ENCODE peak calls at places on chromosomes 13 and 19, in five cellular contexts. One of them, this sample, is unnamed. For H3K36me3, the result is how much of the 10 kb centered on the place peaks cover.

GRCh38 chr13:67769987-67770341 is 539.8 kb upstream of the PCDH9 start:
- DNase-seq in GM23338: no peak
- DNase-seq in HCT116: no peak
- DNase-seq in K562: no peak
- DNase-seq in GM12878: no peak
- DNase-seq in this sample: no peak

GRCh38 chr19:291561-292280 is 518 bp upstream of the PLPP2 start:
- DNase-seq in GM23338: peak
- DNase-seq in HCT116: no peak
- DNase-seq in K562: no peak
- DNase-seq in GM12878: no peak
- DNase-seq in this sample: no peak

GRCh38 chr13:107574517-107575215 is 640.7 kb downstream of the LIG4 start:
- DNase-seq in GM23338: peak
- DNase-seq in HCT116: no peak
- DNase-seq in K562: no peak
- DNase-seq in GM12878: no peak
- DNase-seq in this sample: no peak

GRCh38 chr19:20351244-20351643 is 184.2 kb downstream of the ZNF486 start:
- DNase-seq in GM23338: no peak
- DNase-seq in HCT116: no peak
- DNase-seq in K562: no peak
- DNase-seq in GM12878: no peak
- DNase-seq in this sample: no peak

GRCh38 chr19:7736148-7736547 is 4.2 kb upstream of the CLEC4G start:
- DNase-seq in GM23338: no peak
- DNase-seq in HCT116: no peak
- DNase-seq in K562: no peak
- DNase-seq in GM12878: no peak
- DNase-seq in this sample: no peak

GRCh38 chr13:42649761-42650289 is 75.9 kb downstream of the TNFSF11 start:
- DNase-seq in GM23338: no peak
- DNase-seq in HCT116: no peak
- DNase-seq in K562: no peak
- DNase-seq in GM12878: no peak
- DNase-seq in this sample: no peak

GRCh38 chr13:46751811-46752635 is 44.9 kb downstream of the ESD start:
- DNase-seq in GM23338: peak
- DNase-seq in HCT116: no peak
- DNase-seq in K562: no peak
- DNase-seq in GM12878: peak
- DNase-seq in this sample: no peak

GRCh38 chr19:34428549-34429285 is 536 bp downstream of the UBA2 start:
- DNase-seq in GM23338: peak
- DNase-seq in HCT116: no peak
- DNase-seq in K562: peak
- DNase-seq in GM12878: no peak
- DNase-seq in this sample: no peak

GRCh38 chr19:1465191-1466016 is 13.6 kb downstream of the C19orf25 start:
- DNase-seq in GM23338: peak
- DNase-seq in HCT116: no peak
- DNase-seq in K562: no peak
- DNase-seq in GM12878: no peak
- DNase-seq in this sample: no peak

GRCh38 chr13:52356327-52356726 is 49.6 kb downstream of the THSD1 start:
- DNase-seq in GM23338: no peak
- DNase-seq in HCT116: no peak
- DNase-seq in K562: no peak
- DNase-seq in GM12878: no peak
- DNase-seq in this sample: no peak

GRCh38 chr19:5850189-5850588 is 1.1 kb downstream of the FUT3 start:
- DNase-seq in GM23338: no peak
- DNase-seq in HCT116: no peak
- DNase-seq in K562: no peak
- DNase-seq in GM12878: no peak
- DNase-seq in this sample: no peak

GRCh38 chr19:14561832-14562351 is 10.0 kb downstream of the NDUFB7 start:
- DNase-seq in GM23338: peak
- DNase-seq in HCT116: no peak
- DNase-seq in K562: no peak
- DNase-seq in GM12878: no peak
- DNase-seq in this sample: no peak

GRCh38 chr19:15640294-15640903 is at the start of gene CYP4F3:
- DNase-seq in GM23338: no peak
- DNase-seq in HCT116: peak
- DNase-seq in K562: peak
- DNase-seq in GM12878: no peak
- DNase-seq in this sample: no peak

GRCh38 chr19:30428281-30428680 is 56.1 kb downstream of the ZNF536 start:
- DNase-seq in GM23338: no peak
- DNase-seq in HCT116: no peak
- DNase-seq in K562: no peak
- DNase-seq in GM12878: no peak
- DNase-seq in this sample: no peak

GRCh38 chr19:36213793-36214387 is 575 bp downstream of the ZNF565 start:
- DNase-seq in GM23338: no peak
- DNase-seq in HCT116: no peak
- DNase-seq in K562: no peak
- DNase-seq in GM12878: no peak
- DNase-seq in this sample: no peak

DNA sequence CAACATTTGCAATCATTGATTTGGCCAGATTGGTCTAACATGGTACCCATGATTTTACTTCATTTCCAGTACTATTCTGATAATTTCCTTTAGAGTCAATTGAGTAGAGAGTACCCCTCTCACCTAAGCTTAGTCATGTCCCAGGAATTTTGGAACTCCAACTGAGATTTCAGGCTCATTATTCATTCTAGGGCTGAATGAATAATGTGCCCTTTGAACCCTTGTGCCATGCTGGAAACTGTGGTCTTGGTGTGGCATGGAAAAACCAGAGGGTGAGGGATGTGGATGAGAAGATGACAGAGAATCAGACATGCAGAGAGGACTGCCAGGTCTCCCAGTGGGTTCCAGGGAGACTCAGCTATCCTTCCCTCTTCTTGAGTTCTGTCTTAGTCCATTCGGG is 30.2 kb downstream of the ITM2B start:
- DNase-seq in GM23338: no peak
- DNase-seq in HCT116: no peak
- DNase-seq in K562: no peak
- DNase-seq in GM12878: no peak
- DNase-seq in this sample: no peak
- H3K36me3 ChIP-seq in GM23338: under half
- H3K36me3 ChIP-seq in HCT116: under half
- H3K36me3 ChIP-seq in K562: under half
- H3K36me3 ChIP-seq in GM12878: under half
- H3K36me3 ChIP-seq in this sample: under half

DNA sequence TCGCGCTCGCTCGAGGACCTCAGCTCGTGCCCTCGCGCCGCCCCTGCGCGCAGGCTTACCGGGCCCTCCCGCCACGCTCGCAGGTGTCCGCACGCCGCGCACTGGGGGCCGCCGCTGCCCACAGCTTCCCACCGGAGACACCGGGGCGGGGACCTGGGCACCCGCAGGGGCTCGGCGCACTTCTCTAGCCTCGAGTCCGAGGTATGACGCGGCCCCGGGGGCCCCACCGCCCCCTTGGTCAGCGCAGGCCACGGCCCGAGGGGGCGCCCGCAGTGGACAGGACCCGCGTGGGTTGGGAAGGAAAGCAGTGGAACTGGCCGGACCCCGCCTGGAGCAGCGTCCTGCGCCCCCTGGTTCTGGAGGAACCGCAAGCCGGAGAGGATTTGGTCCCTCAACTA is 2.1 kb upstream of the GRWD1 start:
- DNase-seq in GM23338: peak
- DNase-seq in HCT116: no peak
- DNase-seq in K562: no peak
- DNase-seq in GM12878: no peak
- DNase-seq in this sample: no peak
- TF ChIP-seq EZH2 in GM23338: peak
- TF ChIP-seq EZH2 in HCT116: no peak
- TF ChIP-seq EZH2 in K562: no peak
- TF ChIP-seq EZH2 in GM12878: no peak
- TF ChIP-seq EZH2 in this sample: no peak

GRCh38 chr19:18128044-18128443 is 24.9 kb upstream of the PIK3R2 start:
- DNase-seq in GM23338: no peak
- DNase-seq in HCT116: no peak
- DNase-seq in K562: no peak
- DNase-seq in GM12878: no peak
- DNase-seq in this sample: no peak
- TF ChIP-seq POLR2AphosphoS5 in GM23338: no peak
- TF ChIP-seq POLR2AphosphoS5 in HCT116: no peak
- TF ChIP-seq POLR2AphosphoS5 in K562: no peak
- TF ChIP-seq POLR2AphosphoS5 in GM12878: no peak
- TF ChIP-seq POLR2AphosphoS5 in this sample: no peak

GRCh38 chr19:39360599-39360998 is 18.4 kb downstream of the SAMD4B start:
- DNase-seq in GM23338: no peak
- DNase-seq in HCT116: no peak
- DNase-seq in K562: no peak
- DNase-seq in GM12878: no peak
- DNase-seq in this sample: no peak
- H3K36me3 ChIP-seq in GM23338: under half
- H3K36me3 ChIP-seq in HCT116: half or more
- H3K36me3 ChIP-seq in K562: half or more
- H3K36me3 ChIP-seq in GM12878: under half
- H3K36me3 ChIP-seq in this sample: half or more

GRCh38 chr13:20525144-20525600 is 485 bp downstream of the CRYL1 start:
- DNase-seq in GM23338: peak
- DNase-seq in HCT116: no peak
- DNase-seq in K562: peak
- DNase-seq in GM12878: no peak
- DNase-seq in this sample: no peak

GRCh38 chr13:20521388-20521787 is 4.3 kb downstream of the CRYL1 start:
- DNase-seq in GM23338: peak
- DNase-seq in HCT116: no peak
- DNase-seq in K562: no peak
- DNase-seq in GM12878: no peak
- DNase-seq in this sample: peak

GRCh38 chr13:20528451-20528850 is 2.8 kb upstream of the CRYL1 start:
- DNase-seq in GM23338: no peak
- DNase-seq in HCT116: no peak
- DNase-seq in K562: no peak
- DNase-seq in GM12878: peak
- DNase-seq in this sample: no peak

GRCh38 chr13:20526664-20527063 is 1.0 kb upstream of the CRYL1 start:
- DNase-seq in GM23338: no peak
- DNase-seq in HCT116: no peak
- DNase-seq in K562: no peak
- DNase-seq in GM12878: no peak
- DNase-seq in this sample: no peak

DNA sequence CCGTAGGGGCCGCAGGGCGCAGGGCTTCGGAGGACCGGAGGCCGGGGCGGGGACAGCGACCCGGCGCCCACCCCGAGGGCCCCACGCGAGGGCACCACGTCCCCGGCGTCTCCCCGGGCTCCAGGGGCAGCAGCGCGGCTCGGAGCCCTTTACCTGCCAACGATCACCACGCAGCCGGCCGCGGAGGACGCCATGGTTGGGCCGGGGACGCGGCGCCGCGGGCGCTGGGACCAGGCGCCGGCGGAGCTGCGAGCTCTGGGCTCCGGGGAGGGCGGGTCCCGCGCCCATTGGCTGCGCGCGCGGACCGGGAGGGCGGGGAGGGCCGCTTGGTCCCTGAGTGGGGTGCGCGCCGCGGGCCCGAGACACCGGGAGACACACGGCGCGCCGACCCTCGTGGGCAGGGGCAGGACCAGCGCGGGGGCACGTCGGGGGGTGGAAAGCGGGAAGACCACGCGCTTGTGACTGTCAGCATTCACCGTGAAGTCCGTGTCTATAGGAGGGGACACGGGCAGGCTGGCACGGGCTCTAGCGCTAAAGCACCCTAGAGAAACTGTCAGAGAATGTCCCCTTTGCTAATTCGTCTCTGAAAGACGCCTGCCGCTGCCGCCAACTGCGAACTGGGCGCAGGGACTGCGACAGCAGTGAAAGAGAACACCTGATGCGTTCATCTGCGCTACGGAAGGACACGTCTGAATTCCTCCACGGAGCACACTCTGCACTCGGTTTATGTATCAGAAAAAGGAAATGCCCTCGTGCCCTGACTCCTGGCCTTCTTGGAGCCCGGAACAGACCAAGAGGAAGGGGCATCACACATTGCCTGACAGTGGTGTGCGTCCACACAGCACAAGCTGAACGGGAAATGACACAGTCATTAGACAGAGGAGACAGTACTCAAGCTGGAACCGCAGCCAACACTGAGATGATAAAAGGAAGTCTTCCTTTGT is at the start of gene CRYL1:
- DNase-seq in GM23338: peak
- DNase-seq in HCT116: no peak
- DNase-seq in K562: peak
- DNase-seq in GM12878: peak
- DNase-seq in this sample: no peak
- TF ChIP-seq EZH2 in GM23338: peak
- TF ChIP-seq EZH2 in HCT116: no peak
- TF ChIP-seq EZH2 in K562: no peak
- TF ChIP-seq EZH2 in GM12878: no peak
- TF ChIP-seq EZH2 in this sample: no peak

DNA sequence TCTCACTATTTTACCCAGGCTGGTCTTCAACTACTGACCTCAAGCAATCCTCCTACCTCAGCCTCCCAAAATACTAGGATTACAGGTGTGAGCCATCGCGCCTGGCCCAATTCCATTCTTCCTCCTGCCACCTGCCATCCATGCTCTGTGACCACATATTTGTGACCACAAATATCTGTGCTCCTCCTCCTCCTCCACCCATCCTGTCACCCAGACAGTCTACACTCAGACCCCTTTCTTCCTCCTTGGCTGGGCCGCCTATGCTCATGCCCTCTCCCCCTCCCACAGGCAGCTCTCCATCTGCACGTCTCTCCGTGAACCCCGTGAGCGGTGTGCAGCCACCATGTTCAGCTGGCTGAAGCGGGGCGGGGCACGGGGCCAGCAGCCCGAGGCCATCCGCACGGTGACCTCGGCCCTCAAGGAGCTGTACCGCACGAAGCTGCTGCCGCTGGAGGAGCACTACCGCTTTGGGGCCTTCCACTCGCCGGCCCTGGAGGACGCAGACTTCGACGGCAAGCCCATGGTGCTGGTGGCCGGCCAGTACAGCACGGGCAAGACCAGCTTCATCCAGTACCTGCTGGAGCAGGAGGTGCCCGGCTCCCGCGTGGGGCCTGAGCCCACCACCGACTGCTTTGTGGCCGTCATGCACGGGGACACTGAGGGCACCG is 3.2 kb downstream of the EHD2 start:
- DNase-seq in GM23338: no peak
- DNase-seq in HCT116: no peak
- DNase-seq in K562: no peak
- DNase-seq in GM12878: no peak
- DNase-seq in this sample: no peak
- TF ChIP-seq POLR2AphosphoS5 in GM23338: no peak
- TF ChIP-seq POLR2AphosphoS5 in HCT116: no peak
- TF ChIP-seq POLR2AphosphoS5 in K562: no peak
- TF ChIP-seq POLR2AphosphoS5 in GM12878: no peak
- TF ChIP-seq POLR2AphosphoS5 in this sample: no peak

This sample was measured in SK-N-MC.